ENCODE peak calls at places on chromosome 4, in ten cellular contexts. L is sigmoid colon, M is suprapubic skin, R is GM12878, Q is A549, S is transverse colon, E is tibial nerve, Y is stomach, A is H1, F is SK-N-SH. W is an unnamed sample.
A peak's percentile ranks its signal among the peaks of the same experiment; 100 is the strongest.

GRCh38 chr4:133920236-133920635 is 281.4 kb downstream of the PABPC4L start:
- DNase-seq in A (no peak), F (no peak), Y (no peak), E (no peak), Q (no peak), M (no peak), R (no peak), S (no peak), L (no peak), W (no peak)

GRCh38 chr4:10013722-10014121 is 7.6 kb downstream of the SLC2A9 start:
- DNase-seq in R (no peak), A (peak; percentile 85), Q (no peak), E (no peak), Y (peak; percentile 82), M (no peak), S (peak; percentile 80), F (peak; percentile 47), L (no peak), W (no peak)

GRCh38 chr4:99715286-99715685 is 57.7 kb upstream of the C4orf54 start:
- DNase-seq in A (no peak), E (no peak), L (no peak), F (no peak), R (no peak), Q (no peak), Y (no peak), S (no peak), M (no peak), W (no peak)

GRCh38 chr4:56958111-56958517 is 19.3 kb downstream of the NOA1 start:
- DNase-seq in R (no peak), L (peak; percentile 96), S (peak; percentile 68), M (peak; percentile 93), F (no peak), Y (peak; percentile 65), A (no peak), Q (no peak), E (peak; percentile 83), W (peak; percentile 84)

GRCh38 chr4:151600432-151600831 is 160.4 kb downstream of the GATB start:
- DNase-seq in S (no peak), R (no peak), A (no peak), F (no peak), Q (no peak), M (no peak), L (no peak), E (no peak), Y (no peak), W (no peak)

GRCh38 chr4:74555231-74555630 is 110.3 kb downstream of the AREG start:
- DNase-seq in L (no peak), F (no peak), M (no peak), Y (no peak), E (no peak), R (no peak), Q (no peak), S (no peak), A (no peak), W (no peak)

GRCh38 chr4:99290848-99291786 is at the start of gene ADH1A:
- DNase-seq in Q (no peak), R (no peak), A (no peak), S (no peak), M (no peak), Y (no peak), L (no peak), F (no peak), E (no peak), W (no peak)

GRCh38 chr4:13860126-13860525 is 232.6 kb upstream of the BOD1L1 start:
- DNase-seq in L (no peak), F (peak; percentile 6), E (no peak), R (no peak), A (no peak), Q (no peak), M (no peak), Y (no peak), S (no peak), W (no peak)

GRCh38 chr4:121307441-121308327 is 73.1 kb downstream of the QRFPR start:
- DNase-seq in Q (peak; percentile 2), Y (no peak), R (peak; percentile 51), F (no peak), E (no peak), S (peak; percentile 32), M (no peak), A (no peak), L (no peak), W (no peak)

GRCh38 chr4:33864290-33864859 is 2379.9 kb downstream of the ARAP2 start:
- DNase-seq in Q (no peak), M (no peak), Y (no peak), E (no peak), A (no peak), S (no peak), L (no peak), F (no peak), R (no peak), W (no peak)

GRCh38 chr4:123113193-123113592 is 190.8 kb upstream of the NUDT6 start:
- DNase-seq in Q (no peak), S (no peak), R (no peak), Y (no peak), E (no peak), M (no peak), A (no peak), L (no peak), F (no peak), W (no peak)

GRCh38 chr4:113292371-113293042 is 243.1 kb downstream of the ANK2 start:
- DNase-seq in S (peak; percentile 19), R (no peak), Y (no peak), Q (no peak), A (peak; percentile 80), L (peak; percentile 80), E (no peak), F (no peak), M (no peak), W (peak; percentile 69)

GRCh38 chr4:42302348-42302747 is 94.9 kb upstream of the SHISA3 start:
- DNase-seq in R (no peak), Q (no peak), F (peak; percentile 64), L (no peak), A (no peak), E (no peak), M (no peak), Y (peak; percentile 29), S (no peak), W (no peak)

GRCh38 chr4:1317177-1318045 is 27.7 kb downstream of the MAEA start:
- DNase-seq in Q (no peak), E (no peak), A (no peak), S (no peak), R (no peak), F (no peak), Y (no peak), M (peak; percentile 61), L (no peak), W (no peak)

GRCh38 chr4:1315838-1316536 is 26.3 kb downstream of the MAEA start:
- DNase-seq in A (no peak), R (no peak), Q (no peak), S (no peak), E (no peak), F (no peak), Y (no peak), M (no peak), L (no peak), W (no peak)

GRCh38 chr4:1316537-1317168 is 27.0 kb downstream of the MAEA start:
- DNase-seq in M (no peak), F (no peak), E (no peak), A (no peak), Q (no peak), L (no peak), R (no peak), Y (no peak), S (no peak), W (no peak)

GRCh38 chr4:1318046-1318375 is 28.3 kb downstream of the MAEA start:
- DNase-seq in R (no peak), M (no peak), Y (no peak), F (no peak), A (no peak), L (no peak), E (no peak), Q (no peak), S (no peak), W (no peak)

DNA sequence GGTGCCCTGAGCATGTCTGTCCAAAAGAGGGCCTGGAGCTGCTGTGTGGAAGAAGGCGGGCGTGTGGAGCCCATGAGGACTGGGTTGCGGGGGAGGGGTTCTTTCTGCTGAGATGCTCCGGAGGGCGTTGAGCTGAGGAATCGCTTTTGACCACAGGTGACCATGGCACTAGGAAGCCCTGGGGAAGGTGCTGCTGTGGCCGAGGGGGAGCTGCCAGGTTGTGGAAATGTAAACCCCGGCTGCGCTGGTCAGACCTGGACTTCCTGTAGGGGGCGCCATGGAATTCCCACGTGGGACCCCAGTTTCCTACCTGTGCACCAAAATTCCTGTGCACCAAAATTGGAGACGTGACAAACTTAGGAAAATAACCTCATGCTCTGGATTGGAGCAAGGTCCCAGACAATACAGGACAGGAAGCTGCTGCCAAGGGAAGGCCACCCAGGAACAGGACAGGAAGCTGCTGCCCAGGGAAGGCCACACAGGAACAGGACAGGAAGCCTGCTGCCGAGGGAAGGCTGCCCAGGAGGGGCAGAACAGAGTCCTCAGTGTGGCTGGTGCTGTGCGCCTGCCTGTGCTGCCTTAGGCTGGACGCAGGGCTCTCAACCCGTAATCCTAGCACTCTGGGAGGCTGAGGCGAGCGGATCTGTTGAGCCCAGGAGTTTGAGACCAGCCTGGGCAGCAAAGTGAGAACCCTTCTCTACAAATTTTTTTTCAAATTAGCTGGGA is 28.4 kb upstream of the UVSSA start:
- DNase-seq in Q (no peak), F (no peak), A (peak; percentile 83), E (no peak), L (no peak), R (no peak), M (no peak), Y (no peak), S (no peak), W (no peak)
- TF ChIP-seq CTCF in Q (peak; percentile 12), F (peak; percentile 48), A (no peak), E (no peak), L (no peak), R (peak; percentile 21), M (no peak), Y (no peak), S (peak; percentile 21), W (no peak)

DNA sequence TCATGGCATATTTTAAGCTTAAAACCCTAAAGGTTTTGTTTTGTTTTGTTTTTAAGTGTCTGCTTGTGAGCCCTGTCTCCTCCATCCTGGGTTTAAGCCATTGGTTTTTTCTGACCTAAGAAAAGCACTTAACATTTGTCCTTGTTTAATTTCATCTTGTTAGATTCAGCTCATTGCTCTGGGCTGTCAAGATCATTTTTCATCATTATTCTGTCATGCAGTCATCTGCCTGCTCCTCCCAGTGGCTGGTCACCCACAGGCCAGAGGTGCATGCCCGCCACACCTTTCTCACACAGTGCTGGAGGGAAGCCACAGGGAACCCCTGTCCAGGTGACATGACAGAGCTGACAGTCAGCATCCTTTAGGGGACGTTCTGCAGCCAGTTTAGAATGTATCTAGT is 11.7 kb upstream of the REELD1 start:
- DNase-seq in L (no peak), M (no peak), E (no peak), Q (no peak), A (no peak), Y (no peak), S (no peak), F (no peak), R (no peak), W (no peak)
- TF ChIP-seq EP300 in L (no peak), M (no peak), E (no peak), Q (no peak), A (no peak), Y (no peak), S (no peak), F (no peak), R (no peak), W (no peak)

GRCh38 chr4:146545102-146545501 is 23.4 kb upstream of the SLC10A7 start:
- DNase-seq in L (no peak), S (no peak), Q (peak; percentile 13), Y (no peak), M (no peak), E (no peak), F (peak; percentile 9), R (no peak), A (no peak), W (no peak)
- TF ChIP-seq CTCF in L (no peak), S (no peak), Q (no peak), Y (no peak), M (no peak), E (no peak), F (peak; percentile 44), R (peak; percentile 47), A (no peak), W (no peak)

GRCh38 chr4:822361-823092 is 3.4 kb downstream of the CPLX1 start:
- DNase-seq in M (no peak), R (no peak), L (peak; percentile 28), Q (no peak), A (no peak), E (no peak), Y (no peak), F (no peak), S (no peak), W (no peak)
- TF ChIP-seq EP300 in M (no peak), R (no peak), L (no peak), Q (no peak), A (no peak), E (no peak), Y (no peak), F (no peak), S (no peak), W (no peak)